ENCODE peak calls at places on chromosome 11, in seven cellular contexts. One of them, this sample, is unnamed.

GRCh38 chr11:47018637-47019036 is 82.1 kb downstream of the CSTPP1 start:
- DNase-seq in K562: no peak
- DNase-seq in NCI-H524: no peak
- DNase-seq in globus pallidus: no peak
- DNase-seq in activated naive CD8-positive, alpha-beta T cell treated with anti-CD3 and anti-CD28 coated beads, Interleukin-2, amount 50 U/mL, for 24 hours: no peak
- DNase-seq in heart left ventricle: no peak
- DNase-seq in activated T-helper 1 cell treated with anti-CD3 and anti-CD28 coated beads, Interleukin-12 subunit alpha, Interleukin-12 subunit beta, Interleukin-2, Interleukin-4 antibody, amounts not matched to agents 30 ng/mL and 10 ng/mL and 1 ng/mL, durations not matched to agents 14 hours and 24 hours and 36 hours: no peak
- DNase-seq in this sample: no peak

GRCh38 chr11:119433369-119433749 is 10.4 kb upstream of the THY1 start:
- DNase-seq in heart left ventricle: no peak
- DNase-seq in NCI-H524: no peak
- DNase-seq in activated T-helper 1 cell treated with anti-CD3 and anti-CD28 coated beads, Interleukin-12 subunit alpha, Interleukin-12 subunit beta, Interleukin-2, Interleukin-4 antibody, amounts not matched to agents 30 ng/mL and 10 ng/mL and 1 ng/mL, durations not matched to agents 14 hours and 24 hours and 36 hours: no peak
- DNase-seq in globus pallidus: no peak
- DNase-seq in activated naive CD8-positive, alpha-beta T cell treated with anti-CD3 and anti-CD28 coated beads, Interleukin-2, amount 50 U/mL, for 24 hours: no peak
- DNase-seq in K562: no peak
- DNase-seq in this sample: peak

GRCh38 chr11:93986716-93987115 is 34.4 kb upstream of the HEPHL1 start:
- DNase-seq in NCI-H524: no peak
- DNase-seq in K562: no peak
- DNase-seq in globus pallidus: no peak
- DNase-seq in activated naive CD8-positive, alpha-beta T cell treated with anti-CD3 and anti-CD28 coated beads, Interleukin-2, amount 50 U/mL, for 24 hours: no peak
- DNase-seq in activated T-helper 1 cell treated with anti-CD3 and anti-CD28 coated beads, Interleukin-12 subunit alpha, Interleukin-12 subunit beta, Interleukin-2, Interleukin-4 antibody, amounts not matched to agents 30 ng/mL and 10 ng/mL and 1 ng/mL, durations not matched to agents 14 hours and 24 hours and 36 hours: no peak
- DNase-seq in heart left ventricle: no peak
- DNase-seq in this sample: peak

GRCh38 chr11:128776434-128777284 is 82.8 kb downstream of the FLI1 start:
- DNase-seq in activated naive CD8-positive, alpha-beta T cell treated with anti-CD3 and anti-CD28 coated beads, Interleukin-2, amount 50 U/mL, for 24 hours: peak
- DNase-seq in globus pallidus: no peak
- DNase-seq in K562: peak
- DNase-seq in NCI-H524: no peak
- DNase-seq in activated T-helper 1 cell treated with anti-CD3 and anti-CD28 coated beads, Interleukin-12 subunit alpha, Interleukin-12 subunit beta, Interleukin-2, Interleukin-4 antibody, amounts not matched to agents 30 ng/mL and 10 ng/mL and 1 ng/mL, durations not matched to agents 14 hours and 24 hours and 36 hours: no peak
- DNase-seq in heart left ventricle: peak
- DNase-seq in this sample: peak

GRCh38 chr11:84022221-84022620 is 736.1 kb upstream of the CCDC90B start:
- DNase-seq in K562: no peak
- DNase-seq in heart left ventricle: no peak
- DNase-seq in activated T-helper 1 cell treated with anti-CD3 and anti-CD28 coated beads, Interleukin-12 subunit alpha, Interleukin-12 subunit beta, Interleukin-2, Interleukin-4 antibody, amounts not matched to agents 30 ng/mL and 10 ng/mL and 1 ng/mL, durations not matched to agents 14 hours and 24 hours and 36 hours: no peak
- DNase-seq in NCI-H524: no peak
- DNase-seq in activated naive CD8-positive, alpha-beta T cell treated with anti-CD3 and anti-CD28 coated beads, Interleukin-2, amount 50 U/mL, for 24 hours: no peak
- DNase-seq in globus pallidus: peak
- DNase-seq in this sample: no peak

GRCh38 chr11:112523917-112524316 is 263.3 kb upstream of the PLET1 start:
- DNase-seq in activated naive CD8-positive, alpha-beta T cell treated with anti-CD3 and anti-CD28 coated beads, Interleukin-2, amount 50 U/mL, for 24 hours: no peak
- DNase-seq in K562: no peak
- DNase-seq in NCI-H524: no peak
- DNase-seq in heart left ventricle: no peak
- DNase-seq in globus pallidus: peak
- DNase-seq in activated T-helper 1 cell treated with anti-CD3 and anti-CD28 coated beads, Interleukin-12 subunit alpha, Interleukin-12 subunit beta, Interleukin-2, Interleukin-4 antibody, amounts not matched to agents 30 ng/mL and 10 ng/mL and 1 ng/mL, durations not matched to agents 14 hours and 24 hours and 36 hours: no peak
- DNase-seq in this sample: no peak

GRCh38 chr11:122375687-122376399 is 259.8 kb upstream of the BLID start:
- DNase-seq in heart left ventricle: no peak
- DNase-seq in activated T-helper 1 cell treated with anti-CD3 and anti-CD28 coated beads, Interleukin-12 subunit alpha, Interleukin-12 subunit beta, Interleukin-2, Interleukin-4 antibody, amounts not matched to agents 30 ng/mL and 10 ng/mL and 1 ng/mL, durations not matched to agents 14 hours and 24 hours and 36 hours: no peak
- DNase-seq in globus pallidus: no peak
- DNase-seq in K562: no peak
- DNase-seq in NCI-H524: no peak
- DNase-seq in activated naive CD8-positive, alpha-beta T cell treated with anti-CD3 and anti-CD28 coated beads, Interleukin-2, amount 50 U/mL, for 24 hours: no peak
- DNase-seq in this sample: peak

GRCh38 chr11:107591446-107592236 is 694 bp downstream of the ELMOD1 start:
- DNase-seq in K562: no peak
- DNase-seq in NCI-H524: peak
- DNase-seq in heart left ventricle: no peak
- DNase-seq in activated T-helper 1 cell treated with anti-CD3 and anti-CD28 coated beads, Interleukin-12 subunit alpha, Interleukin-12 subunit beta, Interleukin-2, Interleukin-4 antibody, amounts not matched to agents 30 ng/mL and 10 ng/mL and 1 ng/mL, durations not matched to agents 14 hours and 24 hours and 36 hours: peak
- DNase-seq in activated naive CD8-positive, alpha-beta T cell treated with anti-CD3 and anti-CD28 coated beads, Interleukin-2, amount 50 U/mL, for 24 hours: peak
- DNase-seq in globus pallidus: no peak
- DNase-seq in this sample: peak

GRCh38 chr11:125621995-125622394 is 3.0 kb upstream of the CHEK1 start:
- DNase-seq in heart left ventricle: no peak
- DNase-seq in activated T-helper 1 cell treated with anti-CD3 and anti-CD28 coated beads, Interleukin-12 subunit alpha, Interleukin-12 subunit beta, Interleukin-2, Interleukin-4 antibody, amounts not matched to agents 30 ng/mL and 10 ng/mL and 1 ng/mL, durations not matched to agents 14 hours and 24 hours and 36 hours: no peak
- DNase-seq in K562: no peak
- DNase-seq in activated naive CD8-positive, alpha-beta T cell treated with anti-CD3 and anti-CD28 coated beads, Interleukin-2, amount 50 U/mL, for 24 hours: no peak
- DNase-seq in globus pallidus: no peak
- DNase-seq in NCI-H524: no peak
- DNase-seq in this sample: peak

GRCh38 chr11:65375012-65375411 is 7.4 kb downstream of the SLC25A45 start:
- DNase-seq in activated T-helper 1 cell treated with anti-CD3 and anti-CD28 coated beads, Interleukin-12 subunit alpha, Interleukin-12 subunit beta, Interleukin-2, Interleukin-4 antibody, amounts not matched to agents 30 ng/mL and 10 ng/mL and 1 ng/mL, durations not matched to agents 14 hours and 24 hours and 36 hours: no peak
- DNase-seq in globus pallidus: no peak
- DNase-seq in NCI-H524: no peak
- DNase-seq in activated naive CD8-positive, alpha-beta T cell treated with anti-CD3 and anti-CD28 coated beads, Interleukin-2, amount 50 U/mL, for 24 hours: no peak
- DNase-seq in K562: no peak
- DNase-seq in heart left ventricle: no peak
- DNase-seq in this sample: no peak

GRCh38 chr11:17541330-17541885 is 2.8 kb downstream of the USH1C start:
- DNase-seq in K562: no peak
- DNase-seq in activated naive CD8-positive, alpha-beta T cell treated with anti-CD3 and anti-CD28 coated beads, Interleukin-2, amount 50 U/mL, for 24 hours: no peak
- DNase-seq in globus pallidus: no peak
- DNase-seq in activated T-helper 1 cell treated with anti-CD3 and anti-CD28 coated beads, Interleukin-12 subunit alpha, Interleukin-12 subunit beta, Interleukin-2, Interleukin-4 antibody, amounts not matched to agents 30 ng/mL and 10 ng/mL and 1 ng/mL, durations not matched to agents 14 hours and 24 hours and 36 hours: no peak
- DNase-seq in heart left ventricle: no peak
- DNase-seq in NCI-H524: no peak
- DNase-seq in this sample: no peak

GRCh38 chr11:131195801-131196517 is 174.5 kb upstream of the NTM start:
- DNase-seq in K562: no peak
- DNase-seq in heart left ventricle: peak
- DNase-seq in globus pallidus: peak
- DNase-seq in activated T-helper 1 cell treated with anti-CD3 and anti-CD28 coated beads, Interleukin-12 subunit alpha, Interleukin-12 subunit beta, Interleukin-2, Interleukin-4 antibody, amounts not matched to agents 30 ng/mL and 10 ng/mL and 1 ng/mL, durations not matched to agents 14 hours and 24 hours and 36 hours: no peak
- DNase-seq in NCI-H524: peak
- DNase-seq in activated naive CD8-positive, alpha-beta T cell treated with anti-CD3 and anti-CD28 coated beads, Interleukin-2, amount 50 U/mL, for 24 hours: no peak
- DNase-seq in this sample: peak

GRCh38 chr11:9580894-9581293 is 7.4 kb downstream of the WEE1 start:
- DNase-seq in NCI-H524: no peak
- DNase-seq in K562: no peak
- DNase-seq in heart left ventricle: no peak
- DNase-seq in activated T-helper 1 cell treated with anti-CD3 and anti-CD28 coated beads, Interleukin-12 subunit alpha, Interleukin-12 subunit beta, Interleukin-2, Interleukin-4 antibody, amounts not matched to agents 30 ng/mL and 10 ng/mL and 1 ng/mL, durations not matched to agents 14 hours and 24 hours and 36 hours: no peak
- DNase-seq in activated naive CD8-positive, alpha-beta T cell treated with anti-CD3 and anti-CD28 coated beads, Interleukin-2, amount 50 U/mL, for 24 hours: no peak
- DNase-seq in globus pallidus: no peak
- DNase-seq in this sample: no peak

GRCh38 chr11:18046116-18046777 is at the start of gene TPH1:
- DNase-seq in K562: no peak
- DNase-seq in heart left ventricle: peak
- DNase-seq in activated T-helper 1 cell treated with anti-CD3 and anti-CD28 coated beads, Interleukin-12 subunit alpha, Interleukin-12 subunit beta, Interleukin-2, Interleukin-4 antibody, amounts not matched to agents 30 ng/mL and 10 ng/mL and 1 ng/mL, durations not matched to agents 14 hours and 24 hours and 36 hours: no peak
- DNase-seq in NCI-H524: peak
- DNase-seq in activated naive CD8-positive, alpha-beta T cell treated with anti-CD3 and anti-CD28 coated beads, Interleukin-2, amount 50 U/mL, for 24 hours: no peak
- DNase-seq in globus pallidus: no peak
- DNase-seq in this sample: peak

GRCh38 chr11:123544631-123545375 is 109.6 kb downstream of the SCN3B start:
- DNase-seq in globus pallidus: peak
- DNase-seq in heart left ventricle: peak
- DNase-seq in K562: no peak
- DNase-seq in activated T-helper 1 cell treated with anti-CD3 and anti-CD28 coated beads, Interleukin-12 subunit alpha, Interleukin-12 subunit beta, Interleukin-2, Interleukin-4 antibody, amounts not matched to agents 30 ng/mL and 10 ng/mL and 1 ng/mL, durations not matched to agents 14 hours and 24 hours and 36 hours: no peak
- DNase-seq in NCI-H524: no peak
- DNase-seq in activated naive CD8-positive, alpha-beta T cell treated with anti-CD3 and anti-CD28 coated beads, Interleukin-2, amount 50 U/mL, for 24 hours: no peak
- DNase-seq in this sample: no peak

GRCh38 chr11:28738549-28738948 is 630.4 kb downstream of the METTL15 start:
- DNase-seq in activated naive CD8-positive, alpha-beta T cell treated with anti-CD3 and anti-CD28 coated beads, Interleukin-2, amount 50 U/mL, for 24 hours: no peak
- DNase-seq in NCI-H524: peak
- DNase-seq in heart left ventricle: no peak
- DNase-seq in globus pallidus: no peak
- DNase-seq in K562: no peak
- DNase-seq in activated T-helper 1 cell treated with anti-CD3 and anti-CD28 coated beads, Interleukin-12 subunit alpha, Interleukin-12 subunit beta, Interleukin-2, Interleukin-4 antibody, amounts not matched to agents 30 ng/mL and 10 ng/mL and 1 ng/mL, durations not matched to agents 14 hours and 24 hours and 36 hours: no peak
- DNase-seq in this sample: peak

GRCh38 chr11:124113890-124114289 is 1.4 kb upstream of the VWA5A start:
- DNase-seq in K562: no peak
- DNase-seq in activated T-helper 1 cell treated with anti-CD3 and anti-CD28 coated beads, Interleukin-12 subunit alpha, Interleukin-12 subunit beta, Interleukin-2, Interleukin-4 antibody, amounts not matched to agents 30 ng/mL and 10 ng/mL and 1 ng/mL, durations not matched to agents 14 hours and 24 hours and 36 hours: no peak
- DNase-seq in NCI-H524: no peak
- DNase-seq in globus pallidus: no peak
- DNase-seq in activated naive CD8-positive, alpha-beta T cell treated with anti-CD3 and anti-CD28 coated beads, Interleukin-2, amount 50 U/mL, for 24 hours: no peak
- DNase-seq in heart left ventricle: no peak
- DNase-seq in this sample: peak

GRCh38 chr11:33774356-33775063 is at the start of gene FBXO3:
- DNase-seq in heart left ventricle: peak
- DNase-seq in globus pallidus: peak
- DNase-seq in K562: peak
- DNase-seq in activated T-helper 1 cell treated with anti-CD3 and anti-CD28 coated beads, Interleukin-12 subunit alpha, Interleukin-12 subunit beta, Interleukin-2, Interleukin-4 antibody, amounts not matched to agents 30 ng/mL and 10 ng/mL and 1 ng/mL, durations not matched to agents 14 hours and 24 hours and 36 hours: peak
- DNase-seq in activated naive CD8-positive, alpha-beta T cell treated with anti-CD3 and anti-CD28 coated beads, Interleukin-2, amount 50 U/mL, for 24 hours: peak
- DNase-seq in NCI-H524: peak
- DNase-seq in this sample: peak

GRCh38 chr11:746289-747175 is 732 bp upstream of the TALDO1 start:
- DNase-seq in activated T-helper 1 cell treated with anti-CD3 and anti-CD28 coated beads, Interleukin-12 subunit alpha, Interleukin-12 subunit beta, Interleukin-2, Interleukin-4 antibody, amounts not matched to agents 30 ng/mL and 10 ng/mL and 1 ng/mL, durations not matched to agents 14 hours and 24 hours and 36 hours: peak
- DNase-seq in activated naive CD8-positive, alpha-beta T cell treated with anti-CD3 and anti-CD28 coated beads, Interleukin-2, amount 50 U/mL, for 24 hours: no peak
- DNase-seq in globus pallidus: peak
- DNase-seq in NCI-H524: no peak
- DNase-seq in heart left ventricle: no peak
- DNase-seq in K562: peak
- DNase-seq in this sample: peak

GRCh38 chr11:94550513-94550912 is 6.8 kb downstream of the FUT4 start:
- DNase-seq in heart left ventricle: no peak
- DNase-seq in NCI-H524: no peak
- DNase-seq in K562: no peak
- DNase-seq in activated T-helper 1 cell treated with anti-CD3 and anti-CD28 coated beads, Interleukin-12 subunit alpha, Interleukin-12 subunit beta, Interleukin-2, Interleukin-4 antibody, amounts not matched to agents 30 ng/mL and 10 ng/mL and 1 ng/mL, durations not matched to agents 14 hours and 24 hours and 36 hours: no peak
- DNase-seq in globus pallidus: no peak
- DNase-seq in activated naive CD8-positive, alpha-beta T cell treated with anti-CD3 and anti-CD28 coated beads, Interleukin-2, amount 50 U/mL, for 24 hours: no peak
- DNase-seq in this sample: no peak

GRCh38 chr11:11454671-11455223 is 101.7 kb upstream of the CSNK2A3 start:
- DNase-seq in K562: no peak
- DNase-seq in NCI-H524: no peak
- DNase-seq in activated naive CD8-positive, alpha-beta T cell treated with anti-CD3 and anti-CD28 coated beads, Interleukin-2, amount 50 U/mL, for 24 hours: no peak
- DNase-seq in activated T-helper 1 cell treated with anti-CD3 and anti-CD28 coated beads, Interleukin-12 subunit alpha, Interleukin-12 subunit beta, Interleukin-2, Interleukin-4 antibody, amounts not matched to agents 30 ng/mL and 10 ng/mL and 1 ng/mL, durations not matched to agents 14 hours and 24 hours and 36 hours: no peak
- DNase-seq in heart left ventricle: no peak
- DNase-seq in globus pallidus: no peak
- DNase-seq in this sample: peak

GRCh38 chr11:65952052-65952521 is 6.8 kb downstream of the TSGA10IP start:
- DNase-seq in globus pallidus: no peak
- DNase-seq in activated T-helper 1 cell treated with anti-CD3 and anti-CD28 coated beads, Interleukin-12 subunit alpha, Interleukin-12 subunit beta, Interleukin-2, Interleukin-4 antibody, amounts not matched to agents 30 ng/mL and 10 ng/mL and 1 ng/mL, durations not matched to agents 14 hours and 24 hours and 36 hours: no peak
- DNase-seq in NCI-H524: no peak
- DNase-seq in K562: no peak
- DNase-seq in heart left ventricle: no peak
- DNase-seq in activated naive CD8-positive, alpha-beta T cell treated with anti-CD3 and anti-CD28 coated beads, Interleukin-2, amount 50 U/mL, for 24 hours: no peak
- DNase-seq in this sample: no peak

GRCh38 chr11:120184946-120185677 is 25.7 kb upstream of the OAF start:
- DNase-seq in activated T-helper 1 cell treated with anti-CD3 and anti-CD28 coated beads, Interleukin-12 subunit alpha, Interleukin-12 subunit beta, Interleukin-2, Interleukin-4 antibody, amounts not matched to agents 30 ng/mL and 10 ng/mL and 1 ng/mL, durations not matched to agents 14 hours and 24 hours and 36 hours: no peak
- DNase-seq in globus pallidus: no peak
- DNase-seq in NCI-H524: no peak
- DNase-seq in heart left ventricle: peak
- DNase-seq in K562: no peak
- DNase-seq in activated naive CD8-positive, alpha-beta T cell treated with anti-CD3 and anti-CD28 coated beads, Interleukin-2, amount 50 U/mL, for 24 hours: no peak
- DNase-seq in this sample: peak

GRCh38 chr11:17386331-17387084 is 2.0 kb downstream of the KCNJ11 start:
- DNase-seq in K562: peak
- DNase-seq in activated naive CD8-positive, alpha-beta T cell treated with anti-CD3 and anti-CD28 coated beads, Interleukin-2, amount 50 U/mL, for 24 hours: peak
- DNase-seq in globus pallidus: peak
- DNase-seq in NCI-H524: no peak
- DNase-seq in activated T-helper 1 cell treated with anti-CD3 and anti-CD28 coated beads, Interleukin-12 subunit alpha, Interleukin-12 subunit beta, Interleukin-2, Interleukin-4 antibody, amounts not matched to agents 30 ng/mL and 10 ng/mL and 1 ng/mL, durations not matched to agents 14 hours and 24 hours and 36 hours: peak
- DNase-seq in heart left ventricle: peak
- DNase-seq in this sample: peak

GRCh38 chr11:46920709-46921108 is 2.4 kb upstream of the LRP4 start:
- DNase-seq in K562: no peak
- DNase-seq in activated naive CD8-positive, alpha-beta T cell treated with anti-CD3 and anti-CD28 coated beads, Interleukin-2, amount 50 U/mL, for 24 hours: no peak
- DNase-seq in globus pallidus: no peak
- DNase-seq in activated T-helper 1 cell treated with anti-CD3 and anti-CD28 coated beads, Interleukin-12 subunit alpha, Interleukin-12 subunit beta, Interleukin-2, Interleukin-4 antibody, amounts not matched to agents 30 ng/mL and 10 ng/mL and 1 ng/mL, durations not matched to agents 14 hours and 24 hours and 36 hours: no peak
- DNase-seq in NCI-H524: no peak
- DNase-seq in heart left ventricle: peak
- DNase-seq in this sample: peak

GRCh38 chr11:28476053-28476452 is 367.9 kb downstream of the METTL15 start:
- DNase-seq in globus pallidus: no peak
- DNase-seq in K562: no peak
- DNase-seq in activated naive CD8-positive, alpha-beta T cell treated with anti-CD3 and anti-CD28 coated beads, Interleukin-2, amount 50 U/mL, for 24 hours: no peak
- DNase-seq in NCI-H524: no peak
- DNase-seq in activated T-helper 1 cell treated with anti-CD3 and anti-CD28 coated beads, Interleukin-12 subunit alpha, Interleukin-12 subunit beta, Interleukin-2, Interleukin-4 antibody, amounts not matched to agents 30 ng/mL and 10 ng/mL and 1 ng/mL, durations not matched to agents 14 hours and 24 hours and 36 hours: no peak
- DNase-seq in heart left ventricle: peak
- DNase-seq in this sample: no peak

GRCh38 chr11:113048820-113049555 is 87.8 kb downstream of the NCAM1 start:
- DNase-seq in K562: no peak
- DNase-seq in globus pallidus: no peak
- DNase-seq in activated T-helper 1 cell treated with anti-CD3 and anti-CD28 coated beads, Interleukin-12 subunit alpha, Interleukin-12 subunit beta, Interleukin-2, Interleukin-4 antibody, amounts not matched to agents 30 ng/mL and 10 ng/mL and 1 ng/mL, durations not matched to agents 14 hours and 24 hours and 36 hours: no peak
- DNase-seq in NCI-H524: no peak
- DNase-seq in heart left ventricle: no peak
- DNase-seq in activated naive CD8-positive, alpha-beta T cell treated with anti-CD3 and anti-CD28 coated beads, Interleukin-2, amount 50 U/mL, for 24 hours: no peak
- DNase-seq in this sample: peak

GRCh38 chr11:10376061-10376460 is 71.2 kb downstream of the ADM start:
- DNase-seq in NCI-H524: no peak
- DNase-seq in heart left ventricle: no peak
- DNase-seq in activated naive CD8-positive, alpha-beta T cell treated with anti-CD3 and anti-CD28 coated beads, Interleukin-2, amount 50 U/mL, for 24 hours: no peak
- DNase-seq in activated T-helper 1 cell treated with anti-CD3 and anti-CD28 coated beads, Interleukin-12 subunit alpha, Interleukin-12 subunit beta, Interleukin-2, Interleukin-4 antibody, amounts not matched to agents 30 ng/mL and 10 ng/mL and 1 ng/mL, durations not matched to agents 14 hours and 24 hours and 36 hours: no peak
- DNase-seq in K562: no peak
- DNase-seq in globus pallidus: no peak
- DNase-seq in this sample: peak

GRCh38 chr11:60357771-60358170 is 20.6 kb upstream of the MS4A7 start:
- DNase-seq in globus pallidus: no peak
- DNase-seq in K562: no peak
- DNase-seq in NCI-H524: no peak
- DNase-seq in heart left ventricle: no peak
- DNase-seq in activated T-helper 1 cell treated with anti-CD3 and anti-CD28 coated beads, Interleukin-12 subunit alpha, Interleukin-12 subunit beta, Interleukin-2, Interleukin-4 antibody, amounts not matched to agents 30 ng/mL and 10 ng/mL and 1 ng/mL, durations not matched to agents 14 hours and 24 hours and 36 hours: no peak
- DNase-seq in activated naive CD8-positive, alpha-beta T cell treated with anti-CD3 and anti-CD28 coated beads, Interleukin-2, amount 50 U/mL, for 24 hours: no peak
- DNase-seq in this sample: no peak

GRCh38 chr11:3802016-3802790 is 4.8 kb upstream of the NUP98 start:
- DNase-seq in activated T-helper 1 cell treated with anti-CD3 and anti-CD28 coated beads, Interleukin-12 subunit alpha, Interleukin-12 subunit beta, Interleukin-2, Interleukin-4 antibody, amounts not matched to agents 30 ng/mL and 10 ng/mL and 1 ng/mL, durations not matched to agents 14 hours and 24 hours and 36 hours: no peak
- DNase-seq in NCI-H524: no peak
- DNase-seq in activated naive CD8-positive, alpha-beta T cell treated with anti-CD3 and anti-CD28 coated beads, Interleukin-2, amount 50 U/mL, for 24 hours: no peak
- DNase-seq in heart left ventricle: no peak
- DNase-seq in globus pallidus: no peak
- DNase-seq in K562: no peak
- DNase-seq in this sample: no peak

GRCh38 chr11:71947498-71947897 is 18.7 kb downstream of the RNF121 start:
- DNase-seq in activated T-helper 1 cell treated with anti-CD3 and anti-CD28 coated beads, Interleukin-12 subunit alpha, Interleukin-12 subunit beta, Interleukin-2, Interleukin-4 antibody, amounts not matched to agents 30 ng/mL and 10 ng/mL and 1 ng/mL, durations not matched to agents 14 hours and 24 hours and 36 hours: no peak
- DNase-seq in heart left ventricle: no peak
- DNase-seq in globus pallidus: no peak
- DNase-seq in activated naive CD8-positive, alpha-beta T cell treated with anti-CD3 and anti-CD28 coated beads, Interleukin-2, amount 50 U/mL, for 24 hours: no peak
- DNase-seq in K562: peak
- DNase-seq in NCI-H524: no peak
- DNase-seq in this sample: no peak